ENCODE peak calls at places on chromosome 4, in ten cellular contexts. One of them, this sample, is unnamed.

GRCh38 chr4:127575888-127576287 is 56.9 kb upstream of the INTU start:
- DNase-seq in Kasumi-1: no peak
- DNase-seq in T-helper 2 cell: no peak
- DNase-seq in omental fat pad: no peak
- DNase-seq in stimulated activated CD4-positive, alpha-beta T cell treated with anti-CD3 and anti-CD28 coated beads, TNF-alpha, amount 100 ng/mL, for 4 hours: no peak
- DNase-seq in GM19239: no peak
- DNase-seq in substantia nigra: no peak
- DNase-seq in NCI-H510A treated with DMSO at 0.1 percent for 48 hours: no peak
- DNase-seq in NT2/D1: no peak
- DNase-seq in hepatic stellate cell: no peak
- DNase-seq in this sample: no peak

GRCh38 chr4:8727546-8728510 is 135.3 kb downstream of the CPZ start:
- DNase-seq in Kasumi-1: no peak
- DNase-seq in T-helper 2 cell: no peak
- DNase-seq in omental fat pad: no peak
- DNase-seq in stimulated activated CD4-positive, alpha-beta T cell treated with anti-CD3 and anti-CD28 coated beads, TNF-alpha, amount 100 ng/mL, for 4 hours: no peak
- DNase-seq in GM19239: no peak
- DNase-seq in substantia nigra: no peak
- DNase-seq in NCI-H510A treated with DMSO at 0.1 percent for 48 hours: no peak
- DNase-seq in NT2/D1: no peak
- DNase-seq in hepatic stellate cell: no peak
- DNase-seq in this sample: peak; percentile 54

GRCh38 chr4:2461246-2461960 is 7.5 kb upstream of the RNF4 start:
- DNase-seq in Kasumi-1: no peak
- DNase-seq in T-helper 2 cell: no peak
- DNase-seq in omental fat pad: no peak
- DNase-seq in stimulated activated CD4-positive, alpha-beta T cell treated with anti-CD3 and anti-CD28 coated beads, TNF-alpha, amount 100 ng/mL, for 4 hours: no peak
- DNase-seq in GM19239: no peak
- DNase-seq in substantia nigra: no peak
- DNase-seq in NCI-H510A treated with DMSO at 0.1 percent for 48 hours: no peak
- DNase-seq in NT2/D1: no peak
- DNase-seq in hepatic stellate cell: no peak
- DNase-seq in this sample: peak; percentile 64

GRCh38 chr4:112075129-112075753 is 70.0 kb upstream of the FAM241A start:
- DNase-seq in Kasumi-1: peak; percentile 75
- DNase-seq in T-helper 2 cell: peak; percentile 40
- DNase-seq in omental fat pad: no peak
- DNase-seq in stimulated activated CD4-positive, alpha-beta T cell treated with anti-CD3 and anti-CD28 coated beads, TNF-alpha, amount 100 ng/mL, for 4 hours: no peak
- DNase-seq in GM19239: peak; percentile 36
- DNase-seq in substantia nigra: no peak
- DNase-seq in NCI-H510A treated with DMSO at 0.1 percent for 48 hours: peak; percentile 24
- DNase-seq in NT2/D1: peak; percentile 35
- DNase-seq in hepatic stellate cell: peak; percentile 48
- DNase-seq in this sample: no peak

GRCh38 chr4:155529197-155529596 is 137.5 kb upstream of the GUCY1A1 start:
- DNase-seq in Kasumi-1: peak; percentile 44
- DNase-seq in T-helper 2 cell: no peak
- DNase-seq in omental fat pad: no peak
- DNase-seq in stimulated activated CD4-positive, alpha-beta T cell treated with anti-CD3 and anti-CD28 coated beads, TNF-alpha, amount 100 ng/mL, for 4 hours: no peak
- DNase-seq in GM19239: no peak
- DNase-seq in substantia nigra: no peak
- DNase-seq in NCI-H510A treated with DMSO at 0.1 percent for 48 hours: no peak
- DNase-seq in NT2/D1: no peak
- DNase-seq in hepatic stellate cell: no peak
- DNase-seq in this sample: no peak

GRCh38 chr4:128812360-128812958 is 3.0 kb downstream of the JADE1 start:
- DNase-seq in Kasumi-1: peak; percentile 63
- DNase-seq in T-helper 2 cell: peak; percentile 80
- DNase-seq in omental fat pad: peak; percentile 25
- DNase-seq in stimulated activated CD4-positive, alpha-beta T cell treated with anti-CD3 and anti-CD28 coated beads, TNF-alpha, amount 100 ng/mL, for 4 hours: peak; percentile 21
- DNase-seq in GM19239: peak; percentile 22
- DNase-seq in substantia nigra: peak; percentile 32
- DNase-seq in NCI-H510A treated with DMSO at 0.1 percent for 48 hours: no peak
- DNase-seq in NT2/D1: peak; percentile 71
- DNase-seq in hepatic stellate cell: peak; percentile 76
- DNase-seq in this sample: peak; percentile 86

GRCh38 chr4:965048-965765 is 8.2 kb downstream of the DGKQ start:
- DNase-seq in Kasumi-1: no peak
- DNase-seq in T-helper 2 cell: no peak
- DNase-seq in omental fat pad: no peak
- DNase-seq in stimulated activated CD4-positive, alpha-beta T cell treated with anti-CD3 and anti-CD28 coated beads, TNF-alpha, amount 100 ng/mL, for 4 hours: no peak
- DNase-seq in GM19239: no peak
- DNase-seq in substantia nigra: no peak
- DNase-seq in NCI-H510A treated with DMSO at 0.1 percent for 48 hours: no peak
- DNase-seq in NT2/D1: no peak
- DNase-seq in hepatic stellate cell: no peak
- DNase-seq in this sample: peak; percentile 68

GRCh38 chr4:117740736-117741135 is 293.6 kb upstream of the NDST3 start:
- DNase-seq in Kasumi-1: peak; percentile 44
- DNase-seq in T-helper 2 cell: no peak
- DNase-seq in omental fat pad: no peak
- DNase-seq in stimulated activated CD4-positive, alpha-beta T cell treated with anti-CD3 and anti-CD28 coated beads, TNF-alpha, amount 100 ng/mL, for 4 hours: no peak
- DNase-seq in GM19239: no peak
- DNase-seq in substantia nigra: no peak
- DNase-seq in NCI-H510A treated with DMSO at 0.1 percent for 48 hours: no peak
- DNase-seq in NT2/D1: no peak
- DNase-seq in hepatic stellate cell: no peak
- DNase-seq in this sample: no peak

GRCh38 chr4:41319553-41319952 is 62.8 kb downstream of the UCHL1 start:
- DNase-seq in Kasumi-1: no peak
- DNase-seq in T-helper 2 cell: no peak
- DNase-seq in omental fat pad: no peak
- DNase-seq in stimulated activated CD4-positive, alpha-beta T cell treated with anti-CD3 and anti-CD28 coated beads, TNF-alpha, amount 100 ng/mL, for 4 hours: no peak
- DNase-seq in GM19239: no peak
- DNase-seq in substantia nigra: no peak
- DNase-seq in NCI-H510A treated with DMSO at 0.1 percent for 48 hours: peak; percentile 63
- DNase-seq in NT2/D1: no peak
- DNase-seq in hepatic stellate cell: no peak
- DNase-seq in this sample: no peak

GRCh38 chr4:139901516-139902327 is 236.1 kb downstream of the MGST2 start:
- DNase-seq in Kasumi-1: no peak
- DNase-seq in T-helper 2 cell: no peak
- DNase-seq in omental fat pad: no peak
- DNase-seq in stimulated activated CD4-positive, alpha-beta T cell treated with anti-CD3 and anti-CD28 coated beads, TNF-alpha, amount 100 ng/mL, for 4 hours: no peak
- DNase-seq in GM19239: no peak
- DNase-seq in substantia nigra: no peak
- DNase-seq in NCI-H510A treated with DMSO at 0.1 percent for 48 hours: no peak
- DNase-seq in NT2/D1: no peak
- DNase-seq in hepatic stellate cell: no peak
- DNase-seq in this sample: no peak

GRCh38 chr4:169906104-169906503 is 120.1 kb downstream of the MFAP3L start:
- DNase-seq in Kasumi-1: no peak
- DNase-seq in T-helper 2 cell: no peak
- DNase-seq in omental fat pad: no peak
- DNase-seq in stimulated activated CD4-positive, alpha-beta T cell treated with anti-CD3 and anti-CD28 coated beads, TNF-alpha, amount 100 ng/mL, for 4 hours: no peak
- DNase-seq in GM19239: no peak
- DNase-seq in substantia nigra: no peak
- DNase-seq in NCI-H510A treated with DMSO at 0.1 percent for 48 hours: no peak
- DNase-seq in NT2/D1: no peak
- DNase-seq in hepatic stellate cell: no peak
- DNase-seq in this sample: no peak

GRCh38 chr4:158946825-158947224 is 156.1 kb upstream of the RAPGEF2 start:
- DNase-seq in Kasumi-1: no peak
- DNase-seq in T-helper 2 cell: no peak
- DNase-seq in omental fat pad: no peak
- DNase-seq in stimulated activated CD4-positive, alpha-beta T cell treated with anti-CD3 and anti-CD28 coated beads, TNF-alpha, amount 100 ng/mL, for 4 hours: no peak
- DNase-seq in GM19239: no peak
- DNase-seq in substantia nigra: no peak
- DNase-seq in NCI-H510A treated with DMSO at 0.1 percent for 48 hours: no peak
- DNase-seq in NT2/D1: no peak
- DNase-seq in hepatic stellate cell: no peak
- DNase-seq in this sample: no peak

GRCh38 chr4:181820518-181820917 is 422.7 kb upstream of the TENM3 start:
- DNase-seq in Kasumi-1: no peak
- DNase-seq in T-helper 2 cell: no peak
- DNase-seq in omental fat pad: no peak
- DNase-seq in stimulated activated CD4-positive, alpha-beta T cell treated with anti-CD3 and anti-CD28 coated beads, TNF-alpha, amount 100 ng/mL, for 4 hours: no peak
- DNase-seq in GM19239: no peak
- DNase-seq in substantia nigra: no peak
- DNase-seq in NCI-H510A treated with DMSO at 0.1 percent for 48 hours: no peak
- DNase-seq in NT2/D1: no peak
- DNase-seq in hepatic stellate cell: no peak
- DNase-seq in this sample: no peak

GRCh38 chr4:180636696-180637095 is 1606.5 kb upstream of the TENM3 start:
- DNase-seq in Kasumi-1: no peak
- DNase-seq in T-helper 2 cell: no peak
- DNase-seq in omental fat pad: no peak
- DNase-seq in stimulated activated CD4-positive, alpha-beta T cell treated with anti-CD3 and anti-CD28 coated beads, TNF-alpha, amount 100 ng/mL, for 4 hours: no peak
- DNase-seq in GM19239: no peak
- DNase-seq in substantia nigra: no peak
- DNase-seq in NCI-H510A treated with DMSO at 0.1 percent for 48 hours: no peak
- DNase-seq in NT2/D1: no peak
- DNase-seq in hepatic stellate cell: no peak
- DNase-seq in this sample: no peak

GRCh38 chr4:156238171-156238570 is 284.5 kb upstream of the CTSO start:
- DNase-seq in Kasumi-1: no peak
- DNase-seq in T-helper 2 cell: no peak
- DNase-seq in omental fat pad: no peak
- DNase-seq in stimulated activated CD4-positive, alpha-beta T cell treated with anti-CD3 and anti-CD28 coated beads, TNF-alpha, amount 100 ng/mL, for 4 hours: no peak
- DNase-seq in GM19239: no peak
- DNase-seq in substantia nigra: no peak
- DNase-seq in NCI-H510A treated with DMSO at 0.1 percent for 48 hours: no peak
- DNase-seq in NT2/D1: no peak
- DNase-seq in hepatic stellate cell: no peak
- DNase-seq in this sample: no peak

GRCh38 chr4:6283282-6283681 is 13.6 kb downstream of the WFS1 start:
- DNase-seq in Kasumi-1: no peak
- DNase-seq in T-helper 2 cell: no peak
- DNase-seq in omental fat pad: no peak
- DNase-seq in stimulated activated CD4-positive, alpha-beta T cell treated with anti-CD3 and anti-CD28 coated beads, TNF-alpha, amount 100 ng/mL, for 4 hours: no peak
- DNase-seq in GM19239: no peak
- DNase-seq in substantia nigra: no peak
- DNase-seq in NCI-H510A treated with DMSO at 0.1 percent for 48 hours: no peak
- DNase-seq in NT2/D1: no peak
- DNase-seq in hepatic stellate cell: no peak
- DNase-seq in this sample: no peak

GRCh38 chr4:98345838-98346237 is 84.7 kb downstream of the RAP1GDS1 start:
- DNase-seq in Kasumi-1: no peak
- DNase-seq in T-helper 2 cell: no peak
- DNase-seq in omental fat pad: no peak
- DNase-seq in stimulated activated CD4-positive, alpha-beta T cell treated with anti-CD3 and anti-CD28 coated beads, TNF-alpha, amount 100 ng/mL, for 4 hours: no peak
- DNase-seq in GM19239: no peak
- DNase-seq in substantia nigra: no peak
- DNase-seq in NCI-H510A treated with DMSO at 0.1 percent for 48 hours: no peak
- DNase-seq in NT2/D1: no peak
- DNase-seq in hepatic stellate cell: no peak
- DNase-seq in this sample: no peak

GRCh38 chr4:186201535-186202230 is 10.3 kb downstream of the CYP4V2 start:
- DNase-seq in Kasumi-1: peak; percentile 48
- DNase-seq in T-helper 2 cell: peak; percentile 71
- DNase-seq in omental fat pad: no peak
- DNase-seq in stimulated activated CD4-positive, alpha-beta T cell treated with anti-CD3 and anti-CD28 coated beads, TNF-alpha, amount 100 ng/mL, for 4 hours: peak; percentile 50
- DNase-seq in GM19239: peak; percentile 50
- DNase-seq in substantia nigra: no peak
- DNase-seq in NCI-H510A treated with DMSO at 0.1 percent for 48 hours: peak; percentile 60
- DNase-seq in NT2/D1: no peak
- DNase-seq in hepatic stellate cell: peak; percentile 67
- DNase-seq in this sample: no peak

This sample was measured in kidney.